ENCODE peak calls at places on chromosomes 11 and 22, in five cellular contexts. Z is GM06990, G is heart right ventricle, Q is thoracic aorta, Y is lower lobe of right lung. L is an unnamed sample.

GRCh38 chr11:18721576-18722292 is 4.3 kb downstream of the IGSF22 start:
- DNase-seq in Q (no peak), G (peak), Y (peak), Z (peak), L (peak)

GRCh38 chr22:43349636-43350035 is 6.5 kb upstream of the SCUBE1 start:
- DNase-seq in Q (no peak), Z (no peak), G (no peak), Y (no peak), L (no peak)

GRCh38 chr11:3111919-3112690 is 53.0 kb downstream of the OSBPL5 start:
- DNase-seq in G (no peak), Y (peak), Z (no peak), Q (no peak), L (peak)

GRCh38 chr11:77602385-77603105 is 12.8 kb downstream of the AQP11 start:
- DNase-seq in Q (no peak), Z (no peak), Y (no peak), G (no peak), L (peak)

GRCh38 chr22:21755855-21756284 is 20.3 kb upstream of the YPEL1 start:
- DNase-seq in Z (no peak), G (no peak), Y (no peak), Q (no peak), L (peak)

GRCh38 chr11:73233211-73233610 is 15.1 kb downstream of the P2RY2 start:
- DNase-seq in Y (no peak), G (no peak), Z (no peak), Q (no peak), L (no peak)

GRCh38 chr22:48923165-48923875 is 904.4 kb downstream of the BRD1 start:
- DNase-seq in Y (no peak), Z (no peak), Q (no peak), G (no peak), L (no peak)

GRCh38 chr22:27639180-27640086 is 162.1 kb downstream of the MN1 start:
- DNase-seq in Y (no peak), Q (no peak), G (peak), Z (no peak), L (no peak)

GRCh38 chr22:28435271-28435825 is 244.3 kb downstream of the TTC28 start:
- DNase-seq in Q (no peak), Z (no peak), G (no peak), Y (peak), L (no peak)

GRCh38 chr11:118398797-118399564 is 2.4 kb upstream of the ATP5MG start:
- DNase-seq in G (no peak), Z (no peak), Q (no peak), Y (no peak), L (peak)

GRCh38 chr11:85752890-85753581 is 57.9 kb downstream of the SYTL2 start:
- DNase-seq in G (no peak), Y (no peak), Q (no peak), Z (no peak), L (no peak)

GRCh38 chr11:35677904-35678303 is 15.3 kb downstream of the TRIM44 start:
- DNase-seq in G (no peak), Y (no peak), Q (no peak), Z (no peak), L (no peak)

GRCh38 chr11:120142072-120142423 is 4.1 kb upstream of the TRIM29 start:
- DNase-seq in Q (no peak), Y (no peak), Z (no peak), G (no peak), L (no peak)

GRCh38 chr22:19483481-19484244 is 3.9 kb downstream of the CDC45 start:
- DNase-seq in G (no peak), Y (no peak), Z (no peak), Q (no peak), L (peak)

GRCh38 chr11:61170566-61170965 is 9.3 kb upstream of the VPS37C start:
- DNase-seq in G (no peak), Y (no peak), Q (no peak), Z (no peak), L (no peak)

GRCh38 chr11:67486481-67487195 is 3.8 kb downstream of the AIP start:
- DNase-seq in G (no peak), Y (peak), Q (no peak), Z (peak), L (no peak)

GRCh38 chr11:118397448-118397847 is 4.0 kb upstream of the ATP5MG start:
- DNase-seq in Z (no peak), Y (no peak), Q (no peak), G (no peak), L (no peak)

GRCh38 chr22:32780726-32781310 is 20.7 kb upstream of the TIMP3 start:
- DNase-seq in Y (no peak), Z (no peak), Q (no peak), G (no peak), L (no peak)

GRCh38 chr11:129414144-129414876 is 38.7 kb downstream of the BARX2 start:
- DNase-seq in Q (no peak), G (no peak), Z (no peak), Y (no peak), L (no peak)

GRCh38 chr22:49497266-49497665 is 330.4 kb downstream of the BRD1 start:
- DNase-seq in Y (no peak), G (no peak), Z (no peak), Q (no peak), L (no peak)

GRCh38 chr11:126319374-126319740 is 15.5 kb downstream of the DCPS start:
- DNase-seq in G (no peak), Q (no peak), Y (no peak), Z (no peak), L (no peak)

GRCh38 chr11:75949023-75949672 is 134.1 kb downstream of the UVRAG start:
- DNase-seq in Z (no peak), G (no peak), Q (no peak), Y (no peak), L (no peak)

GRCh38 chr11:35978891-35979290 is 35.0 kb downstream of the LDLRAD3 start:
- DNase-seq in G (no peak), Y (no peak), Q (no peak), Z (no peak), L (no peak)

GRCh38 chr11:12284321-12285050 is 92.9 kb upstream of the PARVA start:
- DNase-seq in G (no peak), Y (no peak), Q (no peak), Z (no peak), L (peak)

GRCh38 chr22:47432683-47433082 is 670.2 kb downstream of the TBC1D22A start:
- DNase-seq in G (no peak), Y (no peak), Q (no peak), Z (no peak), L (no peak)

GRCh38 chr11:90343670-90344069 is 120.8 kb upstream of the CHORDC1 start:
- DNase-seq in G (no peak), Q (no peak), Z (no peak), Y (no peak), L (no peak)

GRCh38 chr11:90344546-90344945 is 121.7 kb upstream of the CHORDC1 start:
- DNase-seq in G (no peak), Q (no peak), Z (no peak), Y (no peak), L (no peak)

DNA sequence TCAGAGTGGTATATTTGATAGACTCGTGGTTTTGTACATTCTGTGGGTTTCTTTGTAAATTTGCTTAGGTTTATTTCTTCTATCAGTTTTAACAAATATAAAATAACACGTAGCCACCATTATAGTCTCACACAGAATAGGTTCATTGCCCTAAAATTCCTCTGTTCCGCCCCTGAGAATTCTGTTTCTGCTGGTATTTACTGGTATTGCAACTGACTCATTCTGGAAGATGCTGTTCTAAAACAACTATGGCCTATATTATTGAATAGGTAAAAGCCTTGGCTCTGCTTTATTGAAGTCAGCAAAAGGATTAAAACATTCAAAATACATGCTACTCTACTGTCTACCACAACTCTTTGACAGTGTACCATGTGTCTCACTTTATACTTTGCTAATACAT is 119.1 kb upstream of the CHORDC1 start:
- DNase-seq in Q (no peak), Y (no peak), G (no peak), Z (no peak), L (no peak)
- TF ChIP-seq CTCF in Q (no peak), Y (no peak), G (no peak), Z (no peak), L (no peak)

GRCh38 chr22:46276563-46276962 is 8.8 kb downstream of the TTC38 start:
- DNase-seq in Y (no peak), Q (no peak), G (no peak), Z (no peak), L (no peak)
- TF ChIP-seq CTCF in Y (no peak), Q (no peak), G (no peak), Z (no peak), L (no peak)

GRCh38 chr11:116929393-116930090 is 92.1 kb upstream of the APOA1 start:
- DNase-seq in Q (no peak), Y (no peak), G (no peak), Z (no peak), L (peak)

GRCh38 chr11:116925050-116925449 is 87.6 kb upstream of the APOA1 start:
- DNase-seq in Z (no peak), G (no peak), Q (no peak), Y (no peak), L (no peak)

GRCh38 chr11:116928845-116929244 is 91.4 kb upstream of the APOA1 start:
- DNase-seq in Z (no peak), Q (no peak), G (no peak), Y (no peak), L (peak)

GRCh38 chr11:116928102-116928777 is 90.8 kb upstream of the APOA1 start:
- DNase-seq in Q (no peak), Y (no peak), G (no peak), Z (peak), L (no peak)

DNA sequence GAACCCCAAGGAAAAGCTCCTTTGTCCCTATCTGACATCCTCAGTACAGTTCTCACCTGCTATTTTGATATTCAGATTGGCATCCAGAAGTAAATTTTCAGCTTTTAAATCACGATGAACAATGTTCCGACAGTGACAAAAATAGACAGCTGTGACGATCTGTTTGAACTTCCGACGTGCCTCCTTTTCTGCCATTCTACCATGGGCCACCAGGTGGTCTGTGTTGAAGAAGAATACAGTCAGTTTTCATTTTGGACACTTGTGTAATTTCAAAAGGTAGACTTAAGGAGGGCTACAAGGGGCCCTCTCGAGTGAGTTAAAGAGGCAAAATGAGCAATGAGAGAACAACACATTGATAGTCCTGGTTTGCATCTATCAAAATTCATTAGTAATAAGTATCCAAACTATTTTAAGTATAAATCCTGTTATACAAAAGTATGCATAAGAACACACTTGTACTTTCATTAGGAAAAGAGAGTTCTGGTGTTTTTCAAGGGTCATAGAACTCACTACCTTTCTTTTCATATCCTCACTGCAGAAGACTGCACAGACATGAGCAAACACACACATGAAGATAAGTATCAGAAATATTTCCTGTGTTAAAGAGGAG is 89.8 kb upstream of the APOA1 start:
- DNase-seq in Q (no peak), Z (no peak), Y (no peak), G (no peak), L (no peak)
- TF ChIP-seq CTCF in Q (peak), Z (peak), Y (peak), G (peak), L (peak)

GRCh38 chr11:13291361-13291760 is 13.8 kb downstream of the BMAL1 start:
- DNase-seq in Z (no peak), Q (no peak), G (no peak), Y (no peak), L (no peak)

GRCh38 chr11:13294771-13295579 is 17.4 kb downstream of the BMAL1 start:
- DNase-seq in G (no peak), Y (no peak), Q (no peak), Z (no peak), L (no peak)

GRCh38 chr11:13291794-13292193 is 14.2 kb downstream of the BMAL1 start:
- DNase-seq in Q (no peak), Y (no peak), G (no peak), Z (no peak), L (no peak)

GRCh38 chr11:13294178-13294577 is 16.6 kb downstream of the BMAL1 start:
- DNase-seq in Z (no peak), Q (no peak), G (no peak), Y (no peak), L (no peak)

DNA sequence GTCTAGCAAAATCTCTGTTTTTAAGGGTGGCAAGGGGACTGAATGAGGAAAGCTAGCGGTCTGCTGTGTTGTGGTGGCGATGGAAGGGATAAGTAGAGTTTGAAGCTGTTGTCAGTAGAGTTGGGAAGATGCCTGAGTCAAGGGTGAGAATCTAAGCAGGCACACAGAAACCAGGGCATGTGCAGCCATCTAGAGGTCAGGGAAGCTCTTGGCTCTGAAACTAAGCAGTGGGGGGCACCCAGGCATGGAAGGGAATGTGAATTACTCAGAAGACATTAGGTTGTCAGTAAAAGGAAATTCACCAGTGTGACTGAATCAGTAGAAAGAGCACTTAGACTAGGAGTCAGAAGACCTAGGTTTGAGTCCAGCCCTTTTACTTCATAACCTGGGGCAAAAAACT is 15.4 kb downstream of the BMAL1 start:
- DNase-seq in Y (no peak), G (no peak), Q (no peak), Z (no peak), L (no peak)
- TF ChIP-seq CTCF in Y (no peak), G (no peak), Q (no peak), Z (no peak), L (no peak)

L was measured in cardiac fibroblast.